ENCODE peak calls at places on chromosomes 11 and 22, in five cellular contexts. One of them, this sample, is unnamed.

GRCh38 chr11:134393638-134394037 is 18.4 kb downstream of the B3GAT1 start:
- DNase-seq in CD8-positive, alpha-beta memory T cell: no peak
- DNase-seq in astrocyte of the spinal cord: no peak
- DNase-seq in pancreas: no peak
- DNase-seq in fibroblast of villous mesenchyme: no peak
- DNase-seq in this sample: no peak

GRCh38 chr11:14967581-14968214 is 4.5 kb downstream of the CALCA start:
- DNase-seq in fibroblast of villous mesenchyme: no peak
- DNase-seq in CD8-positive, alpha-beta memory T cell: no peak
- DNase-seq in pancreas: no peak
- DNase-seq in astrocyte of the spinal cord: no peak
- DNase-seq in this sample: no peak

GRCh38 chr22:48744283-48744641 is 1083.4 kb downstream of the BRD1 start:
- DNase-seq in CD8-positive, alpha-beta memory T cell: no peak
- DNase-seq in astrocyte of the spinal cord: no peak
- DNase-seq in pancreas: peak
- DNase-seq in fibroblast of villous mesenchyme: no peak
- DNase-seq in this sample: no peak

GRCh38 chr22:37237371-37238268 is 6.4 kb downstream of the RAC2 start:
- DNase-seq in pancreas: no peak
- DNase-seq in astrocyte of the spinal cord: peak
- DNase-seq in fibroblast of villous mesenchyme: peak
- DNase-seq in CD8-positive, alpha-beta memory T cell: no peak
- DNase-seq in this sample: peak

GRCh38 chr11:37449146-37449545 is 851.1 kb upstream of the RAG2 start:
- DNase-seq in fibroblast of villous mesenchyme: peak
- DNase-seq in CD8-positive, alpha-beta memory T cell: no peak
- DNase-seq in pancreas: no peak
- DNase-seq in astrocyte of the spinal cord: peak
- DNase-seq in this sample: peak

GRCh38 chr11:111307472-111308108 is 9.2 kb downstream of the POU2AF3 start:
- DNase-seq in CD8-positive, alpha-beta memory T cell: no peak
- DNase-seq in fibroblast of villous mesenchyme: no peak
- DNase-seq in astrocyte of the spinal cord: no peak
- DNase-seq in pancreas: no peak
- DNase-seq in this sample: no peak

GRCh38 chr11:126162286-126163030 is 49.0 kb downstream of the RPUSD4 start:
- DNase-seq in astrocyte of the spinal cord: no peak
- DNase-seq in fibroblast of villous mesenchyme: no peak
- DNase-seq in CD8-positive, alpha-beta memory T cell: no peak
- DNase-seq in pancreas: no peak
- DNase-seq in this sample: no peak

GRCh38 chr11:79708319-79708928 is 267.6 kb upstream of the TENM4 start:
- DNase-seq in CD8-positive, alpha-beta memory T cell: no peak
- DNase-seq in fibroblast of villous mesenchyme: peak
- DNase-seq in astrocyte of the spinal cord: peak
- DNase-seq in pancreas: no peak
- DNase-seq in this sample: peak

GRCh38 chr11:31796523-31797226 is 14.4 kb downstream of the PAX6 start:
- DNase-seq in CD8-positive, alpha-beta memory T cell: no peak
- DNase-seq in pancreas: no peak
- DNase-seq in fibroblast of villous mesenchyme: no peak
- DNase-seq in astrocyte of the spinal cord: no peak
- DNase-seq in this sample: no peak

GRCh38 chr22:27238935-27239510 is 562.5 kb downstream of the MN1 start:
- DNase-seq in fibroblast of villous mesenchyme: peak
- DNase-seq in astrocyte of the spinal cord: peak
- DNase-seq in pancreas: peak
- DNase-seq in CD8-positive, alpha-beta memory T cell: no peak
- DNase-seq in this sample: peak

GRCh38 chr11:38274031-38274430 is 1676.0 kb upstream of the RAG2 start:
- DNase-seq in CD8-positive, alpha-beta memory T cell: no peak
- DNase-seq in fibroblast of villous mesenchyme: no peak
- DNase-seq in astrocyte of the spinal cord: peak
- DNase-seq in pancreas: no peak
- DNase-seq in this sample: no peak

GRCh38 chr11:64123102-64123434 is 42.8 kb downstream of the MACROD1 start:
- DNase-seq in pancreas: peak
- DNase-seq in fibroblast of villous mesenchyme: no peak
- DNase-seq in CD8-positive, alpha-beta memory T cell: no peak
- DNase-seq in astrocyte of the spinal cord: no peak
- DNase-seq in this sample: no peak

GRCh38 chr11:10930224-10930960 is 72.5 kb upstream of the ZBED5 start:
- DNase-seq in astrocyte of the spinal cord: peak
- DNase-seq in fibroblast of villous mesenchyme: peak
- DNase-seq in pancreas: no peak
- DNase-seq in CD8-positive, alpha-beta memory T cell: peak
- DNase-seq in this sample: no peak

GRCh38 chr11:65576232-65576866 is 496 bp downstream of the EHBP1L1 start:
- DNase-seq in pancreas: no peak
- DNase-seq in astrocyte of the spinal cord: no peak
- DNase-seq in fibroblast of villous mesenchyme: no peak
- DNase-seq in CD8-positive, alpha-beta memory T cell: no peak
- DNase-seq in this sample: no peak

GRCh38 chr11:79406376-79406775 is 34.5 kb downstream of the TENM4 start:
- DNase-seq in astrocyte of the spinal cord: no peak
- DNase-seq in pancreas: no peak
- DNase-seq in CD8-positive, alpha-beta memory T cell: no peak
- DNase-seq in fibroblast of villous mesenchyme: no peak
- DNase-seq in this sample: no peak

DNA sequence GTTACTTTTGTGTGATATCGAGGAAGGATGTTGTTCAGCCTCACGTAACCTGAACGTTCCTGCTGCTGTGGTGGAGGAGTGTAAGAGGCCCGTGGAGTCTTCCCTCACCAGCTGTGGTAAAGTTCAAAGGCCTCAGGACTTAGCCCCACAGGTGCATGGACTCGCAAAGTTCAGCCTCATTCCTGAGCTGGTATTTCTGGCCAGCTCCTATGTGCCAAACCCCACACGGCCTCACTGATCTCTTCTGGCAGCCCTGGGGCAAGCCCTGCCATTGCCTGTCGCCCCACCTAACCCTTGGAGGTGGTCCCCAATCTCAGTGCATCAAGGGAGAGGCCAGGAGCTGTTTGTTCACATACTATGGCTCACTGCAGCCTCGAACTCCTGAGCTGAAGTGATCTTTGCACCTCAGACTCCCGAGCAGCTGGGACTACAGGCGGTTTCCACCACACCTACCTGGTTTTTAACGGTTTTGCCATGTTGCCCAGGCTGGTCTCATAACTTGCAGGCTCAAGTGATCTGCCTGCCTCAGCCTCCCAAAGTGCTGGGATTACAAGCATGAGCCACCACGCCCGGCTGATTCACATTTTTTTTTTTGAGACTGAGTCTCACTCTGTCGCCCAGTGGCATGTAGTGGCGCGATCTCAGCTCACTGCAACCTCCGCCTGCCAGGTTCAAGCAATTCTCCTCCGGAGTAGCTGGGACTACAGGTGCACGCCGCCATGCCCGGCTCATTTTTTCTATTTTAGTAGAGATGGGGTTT is 2.2 kb downstream of the PHRF1 start:
- DNase-seq in CD8-positive, alpha-beta memory T cell: no peak
- DNase-seq in fibroblast of villous mesenchyme: no peak
- DNase-seq in astrocyte of the spinal cord: no peak
- DNase-seq in pancreas: no peak
- DNase-seq in this sample: no peak
- H3K4me3 ChIP-seq in CD8-positive, alpha-beta memory T cell: peak
- H3K4me3 ChIP-seq in fibroblast of villous mesenchyme: peak
- H3K4me3 ChIP-seq in astrocyte of the spinal cord: no peak
- H3K4me3 ChIP-seq in pancreas: no peak
- H3K4me3 ChIP-seq in this sample: peak

DNA sequence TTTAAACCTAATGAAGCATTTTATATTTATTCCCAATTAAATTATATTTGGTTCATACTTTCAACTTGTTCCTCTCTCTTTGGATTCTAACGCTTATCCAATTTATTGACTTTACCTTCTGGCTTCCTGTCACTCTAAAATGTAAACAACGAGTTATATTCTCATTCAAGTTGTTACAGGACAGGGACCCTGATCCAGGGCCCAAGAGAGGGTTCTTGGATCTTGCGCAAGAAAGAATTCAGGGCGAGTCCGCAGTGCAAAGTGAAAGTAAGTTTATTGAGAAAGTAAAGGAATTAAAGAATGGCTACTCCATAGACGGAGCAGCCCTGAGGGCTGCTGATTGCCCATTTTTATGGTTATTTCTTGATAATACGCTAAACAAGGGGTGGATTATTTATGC is 405.6 kb upstream of the API5 start:
- DNase-seq in fibroblast of villous mesenchyme: no peak
- DNase-seq in pancreas: no peak
- DNase-seq in astrocyte of the spinal cord: no peak
- DNase-seq in CD8-positive, alpha-beta memory T cell: no peak
- DNase-seq in this sample: no peak
- H3K4me3 ChIP-seq in fibroblast of villous mesenchyme: no peak
- H3K4me3 ChIP-seq in pancreas: no peak
- H3K4me3 ChIP-seq in astrocyte of the spinal cord: no peak
- H3K4me3 ChIP-seq in CD8-positive, alpha-beta memory T cell: no peak
- H3K4me3 ChIP-seq in this sample: no peak

GRCh38 chr11:118144869-118145268 is 7.8 kb downstream of the SCN4B start:
- DNase-seq in pancreas: no peak
- DNase-seq in CD8-positive, alpha-beta memory T cell: no peak
- DNase-seq in fibroblast of villous mesenchyme: no peak
- DNase-seq in astrocyte of the spinal cord: no peak
- DNase-seq in this sample: no peak

GRCh38 chr11:118142081-118142480 is 10.5 kb downstream of the SCN4B start:
- DNase-seq in pancreas: no peak
- DNase-seq in fibroblast of villous mesenchyme: no peak
- DNase-seq in astrocyte of the spinal cord: no peak
- DNase-seq in CD8-positive, alpha-beta memory T cell: no peak
- DNase-seq in this sample: no peak

GRCh38 chr11:118143661-118144185 is 8.9 kb downstream of the SCN4B start:
- DNase-seq in astrocyte of the spinal cord: no peak
- DNase-seq in fibroblast of villous mesenchyme: no peak
- DNase-seq in CD8-positive, alpha-beta memory T cell: no peak
- DNase-seq in pancreas: no peak
- DNase-seq in this sample: no peak

GRCh38 chr11:118144301-118144701 is 8.3 kb downstream of the SCN4B start:
- DNase-seq in pancreas: no peak
- DNase-seq in CD8-positive, alpha-beta memory T cell: no peak
- DNase-seq in fibroblast of villous mesenchyme: no peak
- DNase-seq in astrocyte of the spinal cord: no peak
- DNase-seq in this sample: no peak

DNA sequence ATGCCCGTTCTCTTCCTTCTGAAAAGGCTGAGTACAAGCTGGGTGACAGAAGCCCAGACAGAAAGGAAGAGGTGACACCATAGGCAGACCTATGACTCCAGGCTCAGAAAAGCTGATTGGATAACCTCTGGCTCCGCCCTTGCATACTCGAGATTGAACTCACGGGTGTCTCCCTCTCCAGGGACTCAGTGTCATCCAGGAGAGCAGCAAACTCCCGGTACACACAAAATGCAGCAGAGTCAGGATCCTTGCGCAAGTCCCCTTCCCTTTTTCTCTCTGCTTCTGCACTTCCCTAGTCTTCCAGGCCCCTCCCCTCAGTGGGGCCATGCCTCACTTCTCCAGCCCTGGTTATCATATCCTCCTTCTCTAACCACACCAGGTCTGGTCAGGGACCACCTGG is 9.8 kb downstream of the SCN4B start:
- DNase-seq in pancreas: no peak
- DNase-seq in fibroblast of villous mesenchyme: no peak
- DNase-seq in CD8-positive, alpha-beta memory T cell: no peak
- DNase-seq in astrocyte of the spinal cord: no peak
- DNase-seq in this sample: no peak
- H3K4me3 ChIP-seq in pancreas: no peak
- H3K4me3 ChIP-seq in fibroblast of villous mesenchyme: no peak
- H3K4me3 ChIP-seq in CD8-positive, alpha-beta memory T cell: no peak
- H3K4me3 ChIP-seq in astrocyte of the spinal cord: no peak
- H3K4me3 ChIP-seq in this sample: no peak

GRCh38 chr11:119599864-119600593 is 129.0 kb downstream of the NECTIN1 start:
- DNase-seq in fibroblast of villous mesenchyme: no peak
- DNase-seq in CD8-positive, alpha-beta memory T cell: no peak
- DNase-seq in pancreas: no peak
- DNase-seq in astrocyte of the spinal cord: no peak
- DNase-seq in this sample: no peak

GRCh38 chr11:119608201-119608600 is 120.8 kb downstream of the NECTIN1 start:
- DNase-seq in astrocyte of the spinal cord: no peak
- DNase-seq in CD8-positive, alpha-beta memory T cell: no peak
- DNase-seq in pancreas: no peak
- DNase-seq in fibroblast of villous mesenchyme: no peak
- DNase-seq in this sample: no peak

GRCh38 chr11:119605137-119605675 is 123.8 kb downstream of the NECTIN1 start:
- DNase-seq in fibroblast of villous mesenchyme: no peak
- DNase-seq in astrocyte of the spinal cord: no peak
- DNase-seq in pancreas: no peak
- DNase-seq in CD8-positive, alpha-beta memory T cell: no peak
- DNase-seq in this sample: no peak

GRCh38 chr11:119607726-119608125 is 121.3 kb downstream of the NECTIN1 start:
- DNase-seq in CD8-positive, alpha-beta memory T cell: no peak
- DNase-seq in astrocyte of the spinal cord: no peak
- DNase-seq in fibroblast of villous mesenchyme: no peak
- DNase-seq in pancreas: no peak
- DNase-seq in this sample: peak

GRCh38 chr11:119602745-119603373 is 126.1 kb downstream of the NECTIN1 start:
- DNase-seq in astrocyte of the spinal cord: no peak
- DNase-seq in fibroblast of villous mesenchyme: no peak
- DNase-seq in pancreas: no peak
- DNase-seq in CD8-positive, alpha-beta memory T cell: no peak
- DNase-seq in this sample: no peak
- H3K4me3 ChIP-seq in astrocyte of the spinal cord: no peak
- H3K4me3 ChIP-seq in fibroblast of villous mesenchyme: no peak
- H3K4me3 ChIP-seq in pancreas: no peak
- H3K4me3 ChIP-seq in CD8-positive, alpha-beta memory T cell: no peak
- H3K4me3 ChIP-seq in this sample: no peak

GRCh38 chr22:43000441-43001175 is 14.3 kb downstream of the PACSIN2 start:
- DNase-seq in fibroblast of villous mesenchyme: peak
- DNase-seq in CD8-positive, alpha-beta memory T cell: no peak
- DNase-seq in astrocyte of the spinal cord: peak
- DNase-seq in pancreas: no peak
- DNase-seq in this sample: no peak

GRCh38 chr22:43001271-43002197 is 13.4 kb downstream of the PACSIN2 start:
- DNase-seq in CD8-positive, alpha-beta memory T cell: no peak
- DNase-seq in fibroblast of villous mesenchyme: peak
- DNase-seq in astrocyte of the spinal cord: peak
- DNase-seq in pancreas: no peak
- DNase-seq in this sample: no peak

GRCh38 chr22:43004362-43005035 is 10.4 kb downstream of the PACSIN2 start:
- DNase-seq in pancreas: no peak
- DNase-seq in astrocyte of the spinal cord: peak
- DNase-seq in fibroblast of villous mesenchyme: peak
- DNase-seq in CD8-positive, alpha-beta memory T cell: no peak
- DNase-seq in this sample: no peak

GRCh38 chr22:43005106-43005505 is 9.8 kb downstream of the PACSIN2 start:
- DNase-seq in fibroblast of villous mesenchyme: no peak
- DNase-seq in CD8-positive, alpha-beta memory T cell: no peak
- DNase-seq in astrocyte of the spinal cord: no peak
- DNase-seq in pancreas: no peak
- DNase-seq in this sample: no peak

GRCh38 chr22:43002198-43002577 is 12.8 kb downstream of the PACSIN2 start:
- DNase-seq in astrocyte of the spinal cord: peak
- DNase-seq in fibroblast of villous mesenchyme: peak
- DNase-seq in pancreas: no peak
- DNase-seq in CD8-positive, alpha-beta memory T cell: no peak
- DNase-seq in this sample: no peak
- H3K4me3 ChIP-seq in astrocyte of the spinal cord: no peak
- H3K4me3 ChIP-seq in fibroblast of villous mesenchyme: peak
- H3K4me3 ChIP-seq in pancreas: no peak
- H3K4me3 ChIP-seq in CD8-positive, alpha-beta memory T cell: no peak
- H3K4me3 ChIP-seq in this sample: no peak

This sample was measured in retinal pigment epithelial cell.